ENCODE peak calls at places on chromosomes 6 and 20, in four cellular contexts. A is brain microvascular endothelial cell, V is body of pancreas, S is cardiac muscle cell. D is an unnamed sample. For H3K27me3, the result is how much of the 10 kb centered on the place peaks cover.

GRCh38 chr6:163716690-163717089 is 302.2 kb downstream of the QKI start:
- DNase-seq in S (no peak), A (no peak), V (no peak), D (no peak)

GRCh38 chr6:12576389-12576788 is 140.2 kb upstream of the PHACTR1 start:
- DNase-seq in A (peak), V (no peak), S (no peak), D (no peak)

GRCh38 chr6:30885481-30885998 is 1.2 kb downstream of the DDR1 start:
- DNase-seq in A (peak), V (peak), S (peak), D (peak)

GRCh38 chr6:118825661-118826060 is 68.3 kb upstream of the ASF1A start:
- DNase-seq in A (no peak), S (no peak), V (no peak), D (no peak)

GRCh38 chr6:139271056-139271455 is 20.7 kb downstream of the TXLNB start:
- DNase-seq in V (no peak), A (peak), S (no peak), D (no peak)

GRCh38 chr6:90175627-90176538 is 120.8 kb downstream of the BACH2 start:
- DNase-seq in S (no peak), V (no peak), A (no peak), D (peak)

GRCh38 chr6:13302291-13302690 is 26.0 kb downstream of the TBC1D7 start:
- DNase-seq in V (no peak), S (no peak), A (no peak), D (no peak)

GRCh38 chr6:116847234-116847633 is 18.4 kb upstream of the GPRC6A start:
- DNase-seq in V (no peak), A (no peak), S (peak), D (peak)

GRCh38 chr6:4775591-4776492 is at the start of gene CDYL:
- DNase-seq in V (peak), S (peak), A (peak), D (peak)
- TF ChIP-seq CTCF in V (peak), S (no peak), A (no peak), D (no peak)

GRCh38 chr6:165767228-165767627 is 104.2 kb upstream of the PDE10A start:
- DNase-seq in S (no peak), A (peak), V (no peak), D (no peak)

GRCh38 chr6:165770430-165771082 is 107.5 kb upstream of the PDE10A start:
- DNase-seq in A (no peak), V (no peak), S (no peak), D (no peak)

GRCh38 chr6:165769401-165769800 is 106.4 kb upstream of the PDE10A start:
- DNase-seq in A (no peak), V (no peak), S (no peak), D (no peak)

GRCh38 chr6:165769884-165770283 is 106.8 kb upstream of the PDE10A start:
- DNase-seq in V (no peak), A (no peak), S (no peak), D (no peak)

DNA sequence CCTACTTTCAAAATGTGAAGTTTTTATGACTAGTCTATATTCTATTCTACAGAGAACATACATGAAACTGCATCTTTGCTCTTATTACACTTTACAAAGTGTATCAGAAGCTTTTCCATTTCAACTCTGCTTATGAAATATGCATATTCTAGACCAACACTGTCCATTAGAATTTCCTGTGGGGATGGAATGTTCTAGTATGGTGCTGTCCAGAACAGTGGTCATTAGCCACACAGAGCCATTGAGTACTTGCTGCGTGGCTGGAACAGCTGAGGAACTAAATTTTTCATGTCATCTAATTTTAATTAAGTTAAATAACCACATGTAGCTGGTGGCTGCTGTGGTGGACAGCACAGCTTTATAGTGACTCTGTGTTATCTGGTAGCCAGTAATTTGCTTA is 105.9 kb upstream of the PDE10A start:
- DNase-seq in V (no peak), S (no peak), A (no peak), D (peak)
- H3K27me3 ChIP-seq in V (under half), S (under half), A (under half), D (under half)

DNA sequence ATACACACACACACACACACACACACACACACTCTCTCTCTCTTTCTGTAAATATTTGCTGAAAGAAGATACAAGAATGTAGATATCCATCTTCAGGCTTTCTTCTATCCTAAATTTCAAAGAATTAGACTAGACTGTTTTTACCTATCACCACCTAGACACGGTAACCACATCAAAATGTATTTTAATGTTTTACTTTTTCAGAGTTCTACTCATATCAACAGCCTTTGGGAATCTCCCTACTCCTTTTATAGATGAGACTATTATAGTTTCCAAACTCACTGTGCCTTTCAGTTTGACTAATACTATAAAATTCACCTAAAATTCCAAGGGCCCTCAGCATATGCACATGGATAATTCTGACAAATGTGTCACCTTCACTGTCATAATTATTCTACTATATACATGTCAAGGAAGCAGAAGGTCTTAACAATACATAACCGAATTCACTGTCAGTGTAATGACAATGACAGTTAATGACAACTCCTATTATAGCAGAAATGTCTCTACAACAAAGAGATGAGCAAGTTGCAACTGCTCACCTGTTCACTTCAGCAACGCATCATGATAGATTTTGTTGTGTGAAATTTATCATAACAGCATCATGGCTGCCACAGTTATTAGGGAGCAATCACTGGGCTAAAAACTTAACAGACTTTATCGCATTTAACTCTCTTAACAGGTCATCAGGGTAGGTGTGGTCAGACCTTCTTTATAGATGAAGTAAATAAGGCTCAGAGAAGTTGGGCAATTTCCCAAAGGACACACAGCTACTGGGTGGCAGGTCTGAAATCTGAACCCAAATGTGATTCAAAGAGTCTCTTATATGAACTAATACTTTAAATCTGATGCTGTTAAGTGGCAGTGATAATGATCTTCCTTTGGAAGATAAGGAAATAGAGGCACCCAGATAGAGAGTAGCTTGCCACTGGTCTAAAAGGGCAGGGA is 236.7 kb downstream of the GMPR start:
- DNase-seq in S (no peak), V (no peak), A (no peak), D (no peak)
- H3K4me3 ChIP-seq in S (no peak), V (no peak), A (no peak), D (no peak)

DNA sequence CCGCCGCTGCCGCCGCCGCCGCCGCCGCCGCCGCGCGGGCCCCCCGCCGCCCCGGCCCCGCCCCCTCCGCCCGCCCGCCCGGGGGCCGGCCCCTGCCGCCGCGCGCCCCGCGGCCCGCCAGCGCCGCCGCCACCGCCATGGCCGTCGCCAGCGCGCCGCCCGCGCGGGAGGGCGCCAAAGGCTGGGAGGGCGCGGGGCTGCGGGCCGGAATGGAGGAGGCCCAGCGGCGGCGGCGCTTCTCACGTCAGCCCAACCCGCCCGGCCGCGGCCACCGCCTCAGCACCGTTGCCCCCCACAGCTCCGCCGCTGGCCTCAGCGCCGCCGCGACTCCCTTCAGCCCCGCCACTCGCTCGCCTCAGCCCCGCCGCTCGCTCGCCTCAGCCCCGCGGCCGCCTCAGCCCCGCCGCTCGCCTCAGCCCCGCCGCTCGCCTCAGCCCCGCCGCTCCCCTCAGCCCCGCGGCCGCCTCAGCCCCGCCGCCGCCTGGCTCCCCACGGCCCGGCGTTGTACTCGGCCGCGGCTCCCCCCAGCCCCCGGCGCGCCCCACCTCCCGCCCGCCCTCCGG is at the start of gene PHF10:
- DNase-seq in A (no peak), S (peak), V (peak), D (peak)
- TF ChIP-seq CTCF in A (no peak), S (no peak), V (no peak), D (no peak)

GRCh38 chr20:62029951-62030350 is 35.7 kb downstream of the TAF4 start:
- DNase-seq in V (no peak), S (no peak), A (no peak), D (peak)

GRCh38 chr20:62032606-62033368 is 32.9 kb downstream of the TAF4 start:
- DNase-seq in V (no peak), A (no peak), S (no peak), D (peak)

GRCh38 chr20:62030834-62031434 is 34.7 kb downstream of the TAF4 start:
- DNase-seq in A (no peak), V (no peak), S (no peak), D (peak)

GRCh38 chr20:62030357-62030756 is 35.3 kb downstream of the TAF4 start:
- DNase-seq in S (no peak), A (no peak), V (no peak), D (peak)

DNA sequence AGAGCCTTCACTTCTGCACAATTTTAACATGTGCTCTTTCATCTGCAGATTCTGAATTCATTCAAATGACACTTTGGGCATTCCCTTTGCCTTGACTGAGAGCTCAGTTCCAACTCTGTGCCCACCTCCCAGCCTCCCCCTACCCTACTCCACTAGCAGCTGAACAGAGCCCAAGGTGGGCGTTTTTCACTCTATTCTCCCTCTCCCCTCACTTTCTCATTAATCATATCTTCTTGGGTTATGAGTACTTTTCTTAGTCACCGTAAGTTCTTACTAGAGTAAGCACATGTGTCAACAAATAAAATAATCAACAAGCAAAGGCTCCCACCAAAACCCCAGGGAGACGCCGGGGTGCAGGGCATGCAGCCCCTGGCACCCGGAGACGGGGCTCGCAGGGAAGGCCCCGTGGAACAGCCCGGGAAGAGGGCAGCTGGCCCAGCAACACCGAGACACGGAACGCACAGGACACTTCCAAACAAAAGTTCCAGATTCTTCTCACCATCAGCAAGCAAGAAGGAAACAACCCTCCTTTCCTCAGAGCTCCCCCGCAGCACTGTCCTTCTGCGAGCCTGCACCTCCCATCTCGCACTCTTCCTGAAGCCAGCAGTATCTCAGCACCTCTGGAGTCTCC is 34.1 kb downstream of the TAF4 start:
- DNase-seq in A (no peak), S (no peak), V (no peak), D (peak)
- H3K27me3 ChIP-seq in A (under half), S (under half), V (under half), D (under half)

GRCh38 chr6:490251-491037 is 98.9 kb downstream of the IRF4 start:
- DNase-seq in A (no peak), S (no peak), V (no peak), D (no peak)

GRCh38 chr6:489762-490161 is 98.2 kb downstream of the IRF4 start:
- DNase-seq in A (no peak), V (no peak), S (no peak), D (no peak)

GRCh38 chr6:492178-492577 is 100.6 kb downstream of the IRF4 start:
- DNase-seq in S (no peak), V (no peak), A (no peak), D (no peak)

GRCh38 chr6:492816-493414 is 101.4 kb downstream of the IRF4 start:
- DNase-seq in V (no peak), S (no peak), A (no peak), D (no peak)

DNA sequence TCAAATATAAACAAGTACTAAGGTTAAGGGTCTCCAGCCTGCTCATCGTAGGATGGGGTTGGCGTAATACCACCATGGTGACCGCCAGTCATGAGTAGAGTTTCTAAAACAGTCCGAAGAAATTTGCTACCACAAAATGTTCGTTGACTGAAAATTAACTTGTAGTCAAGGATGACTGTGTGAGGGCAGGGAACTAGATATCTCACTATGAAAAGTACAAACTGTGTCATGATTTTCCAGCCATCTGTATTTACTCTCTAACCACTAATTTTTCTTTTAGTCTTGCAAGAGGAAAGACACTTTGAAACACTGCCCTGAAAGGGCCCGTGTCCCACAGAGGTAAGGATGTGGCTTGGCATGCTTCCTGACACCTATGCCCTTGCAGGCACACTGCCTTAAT is 99.7 kb downstream of the IRF4 start:
- DNase-seq in S (no peak), A (no peak), V (no peak), D (no peak)
- H3K4me3 ChIP-seq in S (no peak), A (no peak), V (no peak), D (no peak)